ENCODE peak calls at places on chromosomes 16 and 17, in four cellular contexts. U is GM23338, X is HAP-1, M is psoas muscle. E is an unnamed sample. For H3K4me1 and H3K36me3, the result is how much of the 10 kb centered on the place peaks cover.

GRCh38 chr17:73458191-73458590 is 146.4 kb upstream of the CDC42EP4 start:
- DNase-seq in U (no peak), M (no peak), X (no peak), E (no peak)

GRCh38 chr16:252366-253337 is 18.0 kb downstream of the FAM234A start:
- DNase-seq in M (no peak), U (no peak), X (no peak), E (no peak)

GRCh38 chr17:53093386-53093785 is 729.3 kb upstream of the KIF2B start:
- DNase-seq in U (no peak), M (no peak), X (no peak), E (no peak)

GRCh38 chr16:30692381-30693074 is 6.4 kb upstream of the SRCAP start:
- DNase-seq in X (no peak), U (peak), M (no peak), E (no peak)

GRCh38 chr17:1690544-1691221 is 6.0 kb upstream of the PRPF8 start:
- DNase-seq in X (no peak), U (no peak), M (no peak), E (no peak)

GRCh38 chr17:1752425-1752941 is 9.4 kb upstream of the SERPINF1 start:
- DNase-seq in M (no peak), X (no peak), U (peak), E (no peak)

GRCh38 chr16:2181952-2182351 is 14.5 kb downstream of the CASKIN1 start:
- DNase-seq in U (no peak), X (no peak), M (no peak), E (no peak)

GRCh38 chr17:58245428-58246103 is 7.2 kb downstream of the LPO start:
- DNase-seq in M (no peak), X (no peak), U (no peak), E (no peak)

GRCh38 chr17:10102817-10103216 is 95.6 kb downstream of the GAS7 start:
- DNase-seq in U (no peak), M (no peak), X (no peak), E (no peak)

GRCh38 chr16:51167170-51167710 is 16.2 kb upstream of the SALL1 start:
- DNase-seq in M (no peak), X (no peak), U (no peak), E (no peak)

GRCh38 chr17:9330140-9330902 is 245.3 kb downstream of the STX8 start:
- DNase-seq in U (peak), M (no peak), X (no peak), E (no peak)

GRCh38 chr17:45923511-45924268 is 29.3 kb downstream of the MAPT start:
- DNase-seq in X (no peak), U (no peak), M (no peak), E (no peak)

GRCh38 chr16:56532714-56533113 is 12.9 kb upstream of the BBS2 start:
- DNase-seq in X (no peak), M (no peak), U (peak), E (no peak)

GRCh38 chr17:65268832-65269231 is 131.7 kb downstream of the RGS9 start:
- DNase-seq in X (no peak), U (no peak), M (no peak), E (no peak)

GRCh38 chr16:48408688-48409087 is 23.5 kb upstream of the SIAH1 start:
- DNase-seq in M (no peak), U (no peak), X (no peak), E (no peak)

GRCh38 chr17:9798724-9799123 is 7.3 kb upstream of the DHRS7C start:
- DNase-seq in X (no peak), M (no peak), U (no peak), E (no peak)

GRCh38 chr17:63495471-63495870 is 18.6 kb downstream of the ACE start:
- DNase-seq in U (no peak), X (no peak), M (no peak), E (no peak)

GRCh38 chr16:70685061-70685937 is 554 bp downstream of the MTSS2 start:
- DNase-seq in X (no peak), M (peak), U (no peak), E (no peak)

GRCh38 chr17:16943541-16944333 is 28.2 kb downstream of the TNFRSF13B start:
- DNase-seq in U (no peak), X (no peak), M (peak), E (no peak)

GRCh38 chr17:40548982-40549680 is 16.1 kb downstream of the CCR7 start:
- DNase-seq in U (no peak), M (peak), X (no peak), E (peak)

GRCh38 chr16:11916524-11917285 is 949 bp upstream of the GSPT1 start:
- DNase-seq in U (no peak), X (no peak), M (no peak), E (no peak)

GRCh38 chr16:11915644-11916523 is at the start of gene GSPT1:
- DNase-seq in U (peak), M (peak), X (peak), E (peak)

GRCh38 chr16:11913425-11914079 is 2.2 kb downstream of the GSPT1 start:
- DNase-seq in X (no peak), U (no peak), M (no peak), E (no peak)

GRCh38 chr16:11914759-11915643 is 755 bp downstream of the GSPT1 start:
- DNase-seq in U (peak), X (peak), M (peak), E (peak)

GRCh38 chr16:11914210-11914758 is 1.5 kb downstream of the GSPT1 start:
- DNase-seq in M (no peak), X (no peak), U (no peak), E (no peak)
- H3K4me1 ChIP-seq in M (under half), X (under half), U (under half), E (under half)

GRCh38 chr16:15607700-15608396 is 35.1 kb downstream of the MARF1 start:
- DNase-seq in X (no peak), M (peak), U (no peak), E (no peak)

GRCh38 chr16:15605869-15606520 is 37.0 kb downstream of the MARF1 start:
- DNase-seq in U (peak), M (no peak), X (no peak), E (no peak)

GRCh38 chr16:15604460-15605390 is 38.2 kb downstream of the MARF1 start:
- DNase-seq in U (no peak), M (no peak), X (no peak), E (no peak)

GRCh38 chr16:15608398-15609285 is 34.3 kb downstream of the MARF1 start:
- DNase-seq in X (no peak), U (no peak), M (no peak), E (no peak)

GRCh38 chr16:15606521-15607220 is 36.3 kb downstream of the MARF1 start:
- DNase-seq in U (no peak), X (no peak), M (no peak), E (no peak)
- H3K36me3 ChIP-seq in U (under half), X (under half), M (half or more), E (under half)

DNA sequence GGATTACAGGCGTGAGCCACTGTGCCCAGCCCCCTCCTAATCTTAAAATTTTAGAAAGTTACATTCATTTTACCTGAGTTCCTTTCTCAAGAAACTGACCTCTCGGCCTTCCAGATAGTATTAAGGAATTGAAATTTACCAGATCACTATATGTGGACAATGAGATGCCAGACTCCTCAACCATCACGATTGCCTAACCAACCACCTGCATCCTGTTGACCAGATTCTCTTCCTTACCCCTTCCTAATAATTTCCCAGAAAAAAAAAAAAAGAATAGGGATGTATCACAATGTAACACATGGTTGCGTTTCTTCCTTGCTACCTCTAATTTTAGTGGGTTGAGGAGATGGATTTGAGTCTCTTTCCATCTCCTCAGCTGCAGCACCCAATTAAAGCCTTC is 72.1 kb downstream of the BMERB1 start:
- DNase-seq in U (no peak), M (no peak), X (no peak), E (no peak)
- H3K4me1 ChIP-seq in U (under half), M (under half), X (under half), E (under half)

DNA sequence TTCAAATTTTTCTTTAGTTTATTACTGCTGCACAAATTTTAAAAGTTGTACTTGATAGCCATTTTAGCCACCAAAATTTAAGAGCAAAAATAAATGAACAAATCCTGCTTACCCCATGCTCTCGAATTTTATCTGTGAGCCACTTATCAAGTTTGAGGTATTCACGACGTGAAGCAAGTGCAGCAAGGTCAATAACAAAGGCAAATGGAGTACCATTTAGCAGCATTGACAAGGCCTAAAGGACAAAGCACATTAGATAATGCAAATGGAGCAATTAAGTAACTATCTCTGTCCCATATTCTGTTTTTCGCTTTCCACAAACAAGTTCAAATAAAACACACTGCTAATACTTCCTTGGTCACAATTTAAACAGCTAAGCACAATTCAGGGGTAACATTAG is 54.7 kb downstream of the CNOT1 start:
- DNase-seq in U (no peak), M (no peak), X (no peak), E (no peak)
- H3K36me3 ChIP-seq in U (half or more), M (half or more), X (half or more), E (under half)

DNA sequence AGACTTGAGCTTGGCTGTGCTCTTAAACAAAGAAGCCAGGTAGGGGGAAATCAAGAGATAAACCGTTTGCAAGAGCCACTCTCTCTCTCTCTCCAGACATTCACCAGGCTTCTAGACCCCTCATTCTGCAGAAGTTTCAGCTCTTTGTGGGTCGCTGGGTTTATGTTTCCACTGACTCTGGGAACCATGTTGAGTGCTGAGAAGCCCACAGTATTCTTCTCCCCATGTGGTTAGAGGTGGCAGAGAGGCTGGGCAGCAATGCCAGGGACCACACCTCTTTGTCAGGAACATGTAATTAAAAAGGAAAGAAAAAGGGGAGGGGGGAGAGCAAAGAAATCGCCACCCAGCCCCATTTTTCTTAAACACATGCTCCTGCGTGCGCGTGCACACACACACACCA is 154.8 kb upstream of the SOX9 start:
- DNase-seq in U (no peak), X (no peak), M (no peak), E (no peak)
- H3K4me1 ChIP-seq in U (under half), X (under half), M (under half), E (under half)